ENCODE peak calls at places on chromosome 15, in seven cellular contexts. One of them, this sample, is unnamed.

GRCh38 chr15:59420986-59421618 is 16.9 kb upstream of the FAM81A start:
- DNase-seq in stimulated activated CD8-positive, alpha-beta memory T cell treated with anti-CD3 and anti-CD28 coated beads, Interleukin-4, amount 100 ng/mL, for 4 hours: no peak
- DNase-seq in LHCN-M2: peak; percentile 11
- DNase-seq in nephron progenitor cell: peak; percentile 35
- DNase-seq in activated CD4-positive, alpha-beta T cell treated with anti-CD3 and anti-CD28 coated beads, Interleukin-2, amount 50 U/mL, for 1 hour: no peak
- DNase-seq in activated T-helper 1 cell treated with Interleukin-2 at 50 U/mL for 16 hours: no peak
- DNase-seq in COR-L47: no peak
- DNase-seq in this sample: no peak

GRCh38 chr15:38758001-38758400 is 193.4 kb upstream of the RASGRP1 start:
- DNase-seq in stimulated activated CD8-positive, alpha-beta memory T cell treated with anti-CD3 and anti-CD28 coated beads, Interleukin-4, amount 100 ng/mL, for 4 hours: no peak
- DNase-seq in LHCN-M2: peak; percentile 41
- DNase-seq in nephron progenitor cell: peak; percentile 11
- DNase-seq in activated CD4-positive, alpha-beta T cell treated with anti-CD3 and anti-CD28 coated beads, Interleukin-2, amount 50 U/mL, for 1 hour: no peak
- DNase-seq in activated T-helper 1 cell treated with Interleukin-2 at 50 U/mL for 16 hours: no peak
- DNase-seq in COR-L47: no peak
- DNase-seq in this sample: no peak

GRCh38 chr15:66089049-66089448 is 164.5 kb downstream of the MEGF11 start:
- DNase-seq in stimulated activated CD8-positive, alpha-beta memory T cell treated with anti-CD3 and anti-CD28 coated beads, Interleukin-4, amount 100 ng/mL, for 4 hours: no peak
- DNase-seq in LHCN-M2: no peak
- DNase-seq in nephron progenitor cell: no peak
- DNase-seq in activated CD4-positive, alpha-beta T cell treated with anti-CD3 and anti-CD28 coated beads, Interleukin-2, amount 50 U/mL, for 1 hour: no peak
- DNase-seq in activated T-helper 1 cell treated with Interleukin-2 at 50 U/mL for 16 hours: no peak
- DNase-seq in COR-L47: no peak
- DNase-seq in this sample: no peak

GRCh38 chr15:95368211-95368610 is 962.3 kb upstream of the NR2F2 start:
- DNase-seq in stimulated activated CD8-positive, alpha-beta memory T cell treated with anti-CD3 and anti-CD28 coated beads, Interleukin-4, amount 100 ng/mL, for 4 hours: no peak
- DNase-seq in LHCN-M2: no peak
- DNase-seq in nephron progenitor cell: peak; percentile 14
- DNase-seq in activated CD4-positive, alpha-beta T cell treated with anti-CD3 and anti-CD28 coated beads, Interleukin-2, amount 50 U/mL, for 1 hour: no peak
- DNase-seq in activated T-helper 1 cell treated with Interleukin-2 at 50 U/mL for 16 hours: no peak
- DNase-seq in COR-L47: no peak
- DNase-seq in this sample: no peak

GRCh38 chr15:70478251-70478990 is 284.9 kb downstream of the UACA start:
- DNase-seq in stimulated activated CD8-positive, alpha-beta memory T cell treated with anti-CD3 and anti-CD28 coated beads, Interleukin-4, amount 100 ng/mL, for 4 hours: no peak
- DNase-seq in LHCN-M2: no peak
- DNase-seq in nephron progenitor cell: peak; percentile 39
- DNase-seq in activated CD4-positive, alpha-beta T cell treated with anti-CD3 and anti-CD28 coated beads, Interleukin-2, amount 50 U/mL, for 1 hour: no peak
- DNase-seq in activated T-helper 1 cell treated with Interleukin-2 at 50 U/mL for 16 hours: no peak
- DNase-seq in COR-L47: no peak
- DNase-seq in this sample: no peak

GRCh38 chr15:81498314-81498713 is 124.3 kb upstream of the TMC3 start:
- DNase-seq in stimulated activated CD8-positive, alpha-beta memory T cell treated with anti-CD3 and anti-CD28 coated beads, Interleukin-4, amount 100 ng/mL, for 4 hours: no peak
- DNase-seq in LHCN-M2: no peak
- DNase-seq in nephron progenitor cell: no peak
- DNase-seq in activated CD4-positive, alpha-beta T cell treated with anti-CD3 and anti-CD28 coated beads, Interleukin-2, amount 50 U/mL, for 1 hour: no peak
- DNase-seq in activated T-helper 1 cell treated with Interleukin-2 at 50 U/mL for 16 hours: no peak
- DNase-seq in COR-L47: no peak
- DNase-seq in this sample: no peak

GRCh38 chr15:91769919-91770318 is 83.6 kb upstream of the SLCO3A1 start:
- DNase-seq in stimulated activated CD8-positive, alpha-beta memory T cell treated with anti-CD3 and anti-CD28 coated beads, Interleukin-4, amount 100 ng/mL, for 4 hours: no peak
- DNase-seq in LHCN-M2: no peak
- DNase-seq in nephron progenitor cell: no peak
- DNase-seq in activated CD4-positive, alpha-beta T cell treated with anti-CD3 and anti-CD28 coated beads, Interleukin-2, amount 50 U/mL, for 1 hour: no peak
- DNase-seq in activated T-helper 1 cell treated with Interleukin-2 at 50 U/mL for 16 hours: no peak
- DNase-seq in COR-L47: no peak
- DNase-seq in this sample: no peak

GRCh38 chr15:33729648-33730047 is 238.6 kb upstream of the CHRM5 start:
- DNase-seq in stimulated activated CD8-positive, alpha-beta memory T cell treated with anti-CD3 and anti-CD28 coated beads, Interleukin-4, amount 100 ng/mL, for 4 hours: no peak
- DNase-seq in LHCN-M2: no peak
- DNase-seq in nephron progenitor cell: no peak
- DNase-seq in activated CD4-positive, alpha-beta T cell treated with anti-CD3 and anti-CD28 coated beads, Interleukin-2, amount 50 U/mL, for 1 hour: no peak
- DNase-seq in activated T-helper 1 cell treated with Interleukin-2 at 50 U/mL for 16 hours: no peak
- DNase-seq in COR-L47: peak; percentile 35
- DNase-seq in this sample: no peak

GRCh38 chr15:93030430-93031102 is 58.4 kb downstream of the RGMA start:
- DNase-seq in stimulated activated CD8-positive, alpha-beta memory T cell treated with anti-CD3 and anti-CD28 coated beads, Interleukin-4, amount 100 ng/mL, for 4 hours: peak; percentile 46
- DNase-seq in LHCN-M2: peak; percentile 58
- DNase-seq in nephron progenitor cell: peak; percentile 77
- DNase-seq in activated CD4-positive, alpha-beta T cell treated with anti-CD3 and anti-CD28 coated beads, Interleukin-2, amount 50 U/mL, for 1 hour: peak; percentile 65
- DNase-seq in activated T-helper 1 cell treated with Interleukin-2 at 50 U/mL for 16 hours: peak; percentile 38
- DNase-seq in COR-L47: peak; percentile 22
- DNase-seq in this sample: peak; percentile 26

GRCh38 chr15:26891448-26891881 is 24.6 kb downstream of the GABRA5 start:
- DNase-seq in stimulated activated CD8-positive, alpha-beta memory T cell treated with anti-CD3 and anti-CD28 coated beads, Interleukin-4, amount 100 ng/mL, for 4 hours: no peak
- DNase-seq in LHCN-M2: peak; percentile 47
- DNase-seq in nephron progenitor cell: peak; percentile 90
- DNase-seq in activated CD4-positive, alpha-beta T cell treated with anti-CD3 and anti-CD28 coated beads, Interleukin-2, amount 50 U/mL, for 1 hour: no peak
- DNase-seq in activated T-helper 1 cell treated with Interleukin-2 at 50 U/mL for 16 hours: no peak
- DNase-seq in COR-L47: peak; percentile 68
- DNase-seq in this sample: no peak

GRCh38 chr15:54131410-54131809 is 153.2 kb downstream of the UNC13C start:
- DNase-seq in stimulated activated CD8-positive, alpha-beta memory T cell treated with anti-CD3 and anti-CD28 coated beads, Interleukin-4, amount 100 ng/mL, for 4 hours: no peak
- DNase-seq in LHCN-M2: peak; percentile 33
- DNase-seq in nephron progenitor cell: no peak
- DNase-seq in activated CD4-positive, alpha-beta T cell treated with anti-CD3 and anti-CD28 coated beads, Interleukin-2, amount 50 U/mL, for 1 hour: no peak
- DNase-seq in activated T-helper 1 cell treated with Interleukin-2 at 50 U/mL for 16 hours: no peak
- DNase-seq in COR-L47: no peak
- DNase-seq in this sample: no peak